ENCODE peak calls at places on chromosomes 16 and 17, in five cellular contexts. V is colonic mucosa, D is lower lobe of right lung, G is right cardiac atrium, L is cardiac muscle cell. E is an unnamed sample. For H3K27me3, the result is how much of the 10 kb centered on the place peaks cover.

GRCh38 chr17:73984981-73985380 is 218.5 kb upstream of the RPL38 start:
- DNase-seq in G (no peak), V (no peak), L (no peak), D (no peak), E (no peak)

GRCh38 chr16:303760-304505 is 21.0 kb downstream of the PDIA2 start:
- DNase-seq in L (peak), V (no peak), D (no peak), G (peak), E (no peak)

GRCh38 chr16:35431829-35432663 is 1972.6 kb downstream of the TP53TG3F start:
- DNase-seq in L (no peak), V (no peak), G (no peak), D (no peak), E (no peak)

GRCh38 chr17:17382060-17382449 is 78.9 kb downstream of the NT5M start:
- DNase-seq in G (no peak), L (no peak), V (no peak), D (no peak), E (no peak)

GRCh38 chr17:29615048-29615385 is 7.7 kb downstream of the CORO6 start:
- DNase-seq in G (peak), V (peak), D (peak), L (no peak), E (no peak)

GRCh38 chr17:76493505-76494167 is 7.6 kb downstream of the RHBDF2 start:
- DNase-seq in L (no peak), V (no peak), D (no peak), G (no peak), E (no peak)

GRCh38 chr17:82734987-82735866 is at the start of gene FN3K:
- DNase-seq in D (peak), V (peak), G (peak), L (peak), E (no peak)

GRCh38 chr17:77083547-77083946 is 57.2 kb upstream of the SEC14L1 start:
- DNase-seq in L (no peak), V (no peak), D (no peak), G (no peak), E (no peak)

GRCh38 chr17:27489045-27489715 is 32.9 kb downstream of the KSR1 start:
- DNase-seq in V (peak), D (peak), L (peak), G (peak), E (no peak)

GRCh38 chr17:28493467-28493866 is 12.7 kb upstream of the FOXN1 start:
- DNase-seq in D (no peak), L (peak), V (no peak), G (no peak), E (no peak)

GRCh38 chr17:51322390-51323029 is 62.2 kb downstream of the UTP18 start:
- DNase-seq in G (no peak), L (peak), V (no peak), D (no peak), E (no peak)

GRCh38 chr17:39244016-39244599 is 18.4 kb upstream of the STAC2 start:
- DNase-seq in G (no peak), L (no peak), V (no peak), D (no peak), E (no peak)

GRCh38 chr17:63946440-63947363 is 14.6 kb upstream of the CD79B start:
- DNase-seq in D (peak), V (peak), G (peak), L (peak), E (no peak)

GRCh38 chr16:63530208-63530607 is 1494.0 kb upstream of the CDH8 start:
- DNase-seq in G (no peak), V (no peak), L (peak), D (no peak), E (no peak)

GRCh38 chr17:35947156-35947585 is 3.7 kb upstream of the LYZL6 start:
- DNase-seq in D (no peak), L (peak), G (peak), V (peak), E (no peak)

GRCh38 chr16:3152022-3152272 is 17.1 kb downstream of the ZNF213 start:
- DNase-seq in G (peak), V (no peak), L (no peak), D (peak), E (no peak)

GRCh38 chr17:81153340-81153803 is 11.9 kb upstream of the PVALEF start:
- DNase-seq in V (no peak), D (no peak), G (peak), L (peak), E (no peak)

GRCh38 chr16:58494981-58495860 is 4.7 kb upstream of the NDRG4 start:
- DNase-seq in L (peak), V (peak), D (no peak), G (peak), E (peak)

GRCh38 chr17:9842057-9842758 is 16.5 kb downstream of the GLP2R start:
- DNase-seq in G (peak), D (no peak), L (peak), V (peak), E (peak)

GRCh38 chr16:17548825-17549224 is 78.1 kb upstream of the XYLT1 start:
- DNase-seq in G (no peak), D (no peak), V (no peak), L (no peak), E (no peak)

GRCh38 chr17:10396529-10397163 is 23.8 kb upstream of the MYH13 start:
- DNase-seq in G (peak), D (no peak), L (peak), V (no peak), E (no peak)

GRCh38 chr16:19307587-19308241 is 22.2 kb downstream of the CLEC19A start:
- DNase-seq in G (no peak), D (no peak), V (no peak), L (no peak), E (no peak)

GRCh38 chr17:45353047-45353446 is 36.2 kb upstream of the MAP3K14 start:
- DNase-seq in G (no peak), D (no peak), V (no peak), L (no peak), E (peak)

GRCh38 chr17:79741751-79742588 is 11.2 kb downstream of the ENPP7 start:
- DNase-seq in D (peak), V (peak), L (peak), G (peak), E (peak)

GRCh38 chr16:14199199-14199598 is 128.1 kb downstream of the MRTFB start:
- DNase-seq in G (no peak), L (no peak), D (no peak), V (no peak), E (no peak)

GRCh38 chr17:16439867-16440351 is 24.5 kb downstream of the TRPV2 start:
- DNase-seq in L (peak), G (peak), D (no peak), V (no peak), E (no peak)

GRCh38 chr17:21275047-21275578 is 9.4 kb upstream of the MAP2K3 start:
- DNase-seq in D (no peak), V (no peak), L (no peak), G (no peak), E (no peak)

GRCh38 chr16:79629003-79629402 is 28.5 kb upstream of the MAF start:
- DNase-seq in L (no peak), V (no peak), D (no peak), G (no peak), E (no peak)

GRCh38 chr17:3723556-3724372 is at the start of gene HASPIN:
- DNase-seq in V (peak), L (peak), D (peak), G (peak), E (peak)

GRCh38 chr17:11999715-12000114 is 2.4 kb upstream of the ZNF18 start:
- DNase-seq in D (no peak), G (no peak), L (peak), V (no peak), E (no peak)

GRCh38 chr17:45294506-45294905 is 22.3 kb downstream of the MAP3K14 start:
- DNase-seq in V (no peak), D (no peak), L (peak), G (peak), E (peak)

GRCh38 chr17:48719642-48720262 is 2.6 kb downstream of the PRAC1 start:
- DNase-seq in D (no peak), L (no peak), G (no peak), V (peak), E (no peak)

GRCh38 chr17:48718781-48719641 is 3.3 kb downstream of the PRAC1 start:
- DNase-seq in G (no peak), V (peak), L (no peak), D (no peak), E (no peak)

GRCh38 chr17:48721009-48721402 is 1.3 kb downstream of the PRAC1 start:
- DNase-seq in V (peak), L (no peak), G (no peak), D (no peak), E (no peak)

GRCh38 chr17:48722201-48722907 is at the start of gene PRAC1:
- DNase-seq in G (no peak), D (no peak), V (peak), L (no peak), E (no peak)

GRCh38 chr17:48720263-48721008 is 1.9 kb downstream of the PRAC1 start:
- DNase-seq in G (no peak), V (peak), L (no peak), D (no peak), E (no peak)
- H3K27me3 ChIP-seq in G (under half), V (under half), L (half or more), D (half or more), E (half or more)

DNA sequence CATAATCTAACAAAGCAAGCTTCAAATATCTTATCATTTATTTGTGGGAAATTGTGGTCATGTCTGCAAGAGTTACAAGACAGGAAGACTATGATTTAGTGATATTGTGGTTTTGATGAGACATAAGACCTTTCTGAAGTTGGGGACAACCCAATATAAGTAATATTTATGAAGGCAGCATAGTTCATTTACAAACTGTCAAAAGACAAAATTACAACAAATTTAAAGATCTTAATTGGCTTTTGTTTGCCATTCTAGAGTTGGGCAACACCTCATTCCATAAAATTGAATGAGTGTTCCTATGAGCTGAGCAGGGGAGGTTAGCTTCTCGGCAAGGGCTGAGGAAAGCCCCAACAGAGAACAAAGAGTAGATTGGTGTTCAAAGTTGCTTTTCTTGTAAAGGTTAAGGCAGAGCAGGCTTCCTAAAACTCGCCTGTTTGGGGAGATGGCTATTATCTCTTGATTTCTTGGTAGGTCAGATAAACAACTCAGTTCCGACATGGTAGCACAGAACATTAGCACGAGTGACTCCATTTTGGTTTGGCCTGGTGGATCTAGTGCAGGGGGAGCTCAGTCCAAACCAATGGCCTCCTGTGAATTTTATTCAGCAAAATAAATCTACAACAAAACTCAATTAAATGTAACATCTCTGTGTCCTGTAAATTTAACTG is 10.9 kb upstream of the MMD start:
- DNase-seq in L (peak), V (no peak), G (no peak), D (no peak), E (no peak)
- H3K4me3 ChIP-seq in L (no peak), V (no peak), G (no peak), D (no peak), E (no peak)

GRCh38 chr17:78488156-78488555 is 89.0 kb downstream of the DNAH17 start:
- DNase-seq in L (no peak), D (no peak), G (peak), V (no peak), E (no peak)
- H3K27me3 ChIP-seq in L (under half), D (under half), G (under half), V (under half), E (under half)

DNA sequence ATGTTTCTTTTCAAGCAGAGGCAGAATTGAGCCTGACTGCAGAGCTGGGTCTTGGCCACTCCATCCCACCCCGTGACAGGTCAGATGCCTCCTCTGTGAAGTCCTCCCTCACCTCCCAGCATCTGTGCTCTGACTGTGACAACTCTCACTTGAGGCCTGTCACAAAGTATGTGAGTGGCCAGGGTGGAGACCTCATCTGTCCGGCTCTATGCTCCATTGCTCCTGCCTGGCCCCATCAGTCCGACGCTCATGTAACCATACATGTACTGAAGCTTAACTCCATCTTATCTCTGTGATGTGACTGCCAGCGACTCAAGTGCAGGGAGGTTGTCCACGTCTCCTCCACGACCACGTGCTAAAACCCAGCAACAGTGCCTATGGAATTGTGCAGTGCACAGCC is 3.5 kb downstream of the PPL start:
- DNase-seq in D (no peak), L (no peak), V (no peak), G (no peak), E (no peak)
- H3K4me3 ChIP-seq in D (no peak), L (no peak), V (no peak), G (no peak), E (no peak)

GRCh38 chr16:71734511-71734910 is 10.0 kb upstream of the PHLPP2 start:
- DNase-seq in D (no peak), V (no peak), G (no peak), L (no peak), E (no peak)
- H3K27me3 ChIP-seq in D (under half), V (under half), G (under half), L (under half), E (under half)

E was measured in breast epithelium.